ENCODE peak calls at places on chromosomes 7 and 10, in six cellular contexts. One of them, this sample, is unnamed.

GRCh38 chr7:99558306-99559275 is at the start of gene ZNF655:
- DNase-seq in cardiac fibroblast: peak
- DNase-seq in aorta: peak
- DNase-seq in breast epithelium: peak
- DNase-seq in NCI-H2171: peak
- DNase-seq in iris pigment epithelial cell: peak
- DNase-seq in this sample: peak

GRCh38 chr7:128900237-128900636 is 10.3 kb downstream of the KCP start:
- DNase-seq in cardiac fibroblast: no peak
- DNase-seq in aorta: no peak
- DNase-seq in breast epithelium: no peak
- DNase-seq in NCI-H2171: no peak
- DNase-seq in iris pigment epithelial cell: no peak
- DNase-seq in this sample: no peak

GRCh38 chr7:66810716-66811115 is 70.2 kb downstream of the RABGEF1 start:
- DNase-seq in cardiac fibroblast: no peak
- DNase-seq in aorta: no peak
- DNase-seq in breast epithelium: no peak
- DNase-seq in NCI-H2171: no peak
- DNase-seq in iris pigment epithelial cell: no peak
- DNase-seq in this sample: no peak

GRCh38 chr10:36602374-36602773 is 523.0 kb upstream of the ANKRD30A start:
- DNase-seq in cardiac fibroblast: peak
- DNase-seq in aorta: no peak
- DNase-seq in breast epithelium: no peak
- DNase-seq in NCI-H2171: no peak
- DNase-seq in iris pigment epithelial cell: peak
- DNase-seq in this sample: no peak

GRCh38 chr7:128453836-128454804 is 1.6 kb upstream of the HILPDA start:
- DNase-seq in cardiac fibroblast: peak
- DNase-seq in aorta: peak
- DNase-seq in breast epithelium: peak
- DNase-seq in NCI-H2171: no peak
- DNase-seq in iris pigment epithelial cell: peak
- DNase-seq in this sample: no peak

GRCh38 chr10:116783011-116783655 is 40.8 kb upstream of the HSPA12A start:
- DNase-seq in cardiac fibroblast: no peak
- DNase-seq in aorta: no peak
- DNase-seq in breast epithelium: no peak
- DNase-seq in NCI-H2171: no peak
- DNase-seq in iris pigment epithelial cell: no peak
- DNase-seq in this sample: no peak

GRCh38 chr10:69124558-69125121 is 662 bp downstream of the VPS26A start:
- DNase-seq in cardiac fibroblast: peak
- DNase-seq in aorta: peak
- DNase-seq in breast epithelium: no peak
- DNase-seq in NCI-H2171: peak
- DNase-seq in iris pigment epithelial cell: peak
- DNase-seq in this sample: peak

GRCh38 chr7:45920543-45921380 is at the start of gene IGFBP3:
- DNase-seq in cardiac fibroblast: peak
- DNase-seq in aorta: peak
- DNase-seq in breast epithelium: no peak
- DNase-seq in NCI-H2171: peak
- DNase-seq in iris pigment epithelial cell: peak
- DNase-seq in this sample: peak

GRCh38 chr10:12633776-12634390 is 284.5 kb downstream of the CAMK1D start:
- DNase-seq in cardiac fibroblast: no peak
- DNase-seq in aorta: no peak
- DNase-seq in breast epithelium: no peak
- DNase-seq in NCI-H2171: peak
- DNase-seq in iris pigment epithelial cell: no peak
- DNase-seq in this sample: no peak

GRCh38 chr10:17538941-17539340 is 78.2 kb downstream of the HACD1 start:
- DNase-seq in cardiac fibroblast: no peak
- DNase-seq in aorta: no peak
- DNase-seq in breast epithelium: no peak
- DNase-seq in NCI-H2171: no peak
- DNase-seq in iris pigment epithelial cell: no peak
- DNase-seq in this sample: no peak

GRCh38 chr10:60524541-60524940 is 134.9 kb upstream of the ANK3 start:
- DNase-seq in cardiac fibroblast: peak
- DNase-seq in aorta: no peak
- DNase-seq in breast epithelium: no peak
- DNase-seq in NCI-H2171: no peak
- DNase-seq in iris pigment epithelial cell: peak
- DNase-seq in this sample: no peak